ENCODE peak calls at places on chromosomes 16 and 17, in eight cellular contexts. One of them, this sample, is unnamed. For H3K4me1, the result is how much of the 10 kb centered on the place peaks cover.

GRCh38 chr17:7881655-7882054 is 6.9 kb upstream of the CHD3 start:
- DNase-seq in tibial nerve: no peak
- DNase-seq in naive thymus-derived CD4-positive, alpha-beta T cell: no peak
- DNase-seq in fibroblast of lung: no peak
- DNase-seq in ascending aorta: no peak
- DNase-seq in OCI-LY7: no peak
- DNase-seq in upper lobe of right lung: no peak
- DNase-seq in transverse colon: no peak
- DNase-seq in this sample: no peak

GRCh38 chr16:54928421-54929089 is 2.1 kb upstream of the IRX5 start:
- DNase-seq in tibial nerve: no peak
- DNase-seq in naive thymus-derived CD4-positive, alpha-beta T cell: peak
- DNase-seq in fibroblast of lung: peak
- DNase-seq in ascending aorta: peak
- DNase-seq in OCI-LY7: peak
- DNase-seq in upper lobe of right lung: peak
- DNase-seq in transverse colon: no peak
- DNase-seq in this sample: peak

GRCh38 chr16:67594956-67595355 is 32.6 kb downstream of the CTCF start:
- DNase-seq in tibial nerve: no peak
- DNase-seq in naive thymus-derived CD4-positive, alpha-beta T cell: no peak
- DNase-seq in fibroblast of lung: peak
- DNase-seq in ascending aorta: peak
- DNase-seq in OCI-LY7: no peak
- DNase-seq in upper lobe of right lung: no peak
- DNase-seq in transverse colon: no peak
- DNase-seq in this sample: no peak

GRCh38 chr17:4902540-4902939 is 358 bp downstream of the CHRNE start:
- DNase-seq in tibial nerve: no peak
- DNase-seq in naive thymus-derived CD4-positive, alpha-beta T cell: no peak
- DNase-seq in fibroblast of lung: no peak
- DNase-seq in ascending aorta: no peak
- DNase-seq in OCI-LY7: no peak
- DNase-seq in upper lobe of right lung: no peak
- DNase-seq in transverse colon: no peak
- DNase-seq in this sample: no peak

GRCh38 chr17:51435641-51436091 is 175.3 kb downstream of the UTP18 start:
- DNase-seq in tibial nerve: no peak
- DNase-seq in naive thymus-derived CD4-positive, alpha-beta T cell: no peak
- DNase-seq in fibroblast of lung: no peak
- DNase-seq in ascending aorta: no peak
- DNase-seq in OCI-LY7: peak
- DNase-seq in upper lobe of right lung: peak
- DNase-seq in transverse colon: peak
- DNase-seq in this sample: peak

GRCh38 chr16:1691956-1692355 is 13.9 kb downstream of the JPT2 start:
- DNase-seq in tibial nerve: no peak
- DNase-seq in naive thymus-derived CD4-positive, alpha-beta T cell: no peak
- DNase-seq in fibroblast of lung: peak
- DNase-seq in ascending aorta: no peak
- DNase-seq in OCI-LY7: no peak
- DNase-seq in upper lobe of right lung: no peak
- DNase-seq in transverse colon: no peak
- DNase-seq in this sample: no peak

GRCh38 chr16:11515540-11516430 is 70.9 kb downstream of the LITAF start:
- DNase-seq in tibial nerve: no peak
- DNase-seq in naive thymus-derived CD4-positive, alpha-beta T cell: no peak
- DNase-seq in fibroblast of lung: no peak
- DNase-seq in ascending aorta: no peak
- DNase-seq in OCI-LY7: no peak
- DNase-seq in upper lobe of right lung: no peak
- DNase-seq in transverse colon: no peak
- DNase-seq in this sample: no peak

GRCh38 chr17:17321356-17322025 is 18.3 kb downstream of the NT5M start:
- DNase-seq in tibial nerve: no peak
- DNase-seq in naive thymus-derived CD4-positive, alpha-beta T cell: no peak
- DNase-seq in fibroblast of lung: no peak
- DNase-seq in ascending aorta: no peak
- DNase-seq in OCI-LY7: no peak
- DNase-seq in upper lobe of right lung: peak
- DNase-seq in transverse colon: no peak
- DNase-seq in this sample: no peak

GRCh38 chr16:48676836-48677235 is 66.9 kb upstream of the N4BP1 start:
- DNase-seq in tibial nerve: no peak
- DNase-seq in naive thymus-derived CD4-positive, alpha-beta T cell: no peak
- DNase-seq in fibroblast of lung: no peak
- DNase-seq in ascending aorta: no peak
- DNase-seq in OCI-LY7: no peak
- DNase-seq in upper lobe of right lung: no peak
- DNase-seq in transverse colon: no peak
- DNase-seq in this sample: no peak

GRCh38 chr17:55487727-55488436 is 23.4 kb downstream of the SMIM36 start:
- DNase-seq in tibial nerve: no peak
- DNase-seq in naive thymus-derived CD4-positive, alpha-beta T cell: no peak
- DNase-seq in fibroblast of lung: no peak
- DNase-seq in ascending aorta: no peak
- DNase-seq in OCI-LY7: no peak
- DNase-seq in upper lobe of right lung: no peak
- DNase-seq in transverse colon: no peak
- DNase-seq in this sample: no peak

DNA sequence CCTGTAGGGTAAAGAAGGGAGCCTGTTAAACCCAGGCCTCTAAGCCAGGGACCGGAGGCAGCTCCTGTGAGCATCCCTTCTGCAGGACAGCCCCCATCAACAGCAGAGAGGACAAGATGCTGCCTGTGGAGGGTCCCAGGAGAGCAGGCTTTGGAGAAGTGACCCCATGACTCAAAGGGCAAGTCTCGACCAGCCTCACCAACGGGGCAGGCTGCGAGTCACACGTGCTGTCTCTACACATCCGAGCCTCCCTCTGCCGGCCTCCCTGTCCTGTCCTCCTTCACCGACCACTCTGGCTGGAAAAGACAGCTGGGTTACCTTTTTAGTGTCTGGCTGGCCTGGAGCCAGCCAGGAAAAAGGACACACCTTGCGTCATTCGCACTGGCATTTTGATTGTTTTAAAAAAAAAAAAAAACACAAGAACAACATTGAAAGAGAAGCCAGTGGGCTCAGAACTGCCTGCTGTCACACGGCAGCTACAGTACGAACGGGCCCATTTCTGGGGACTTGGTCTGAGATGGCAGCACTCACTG is 74.5 kb upstream of the RCVRN start:
- DNase-seq in tibial nerve: no peak
- DNase-seq in naive thymus-derived CD4-positive, alpha-beta T cell: no peak
- DNase-seq in fibroblast of lung: no peak
- DNase-seq in ascending aorta: no peak
- DNase-seq in OCI-LY7: no peak
- DNase-seq in upper lobe of right lung: no peak
- DNase-seq in transverse colon: no peak
- DNase-seq in this sample: peak
- H3K4me1 ChIP-seq in tibial nerve: half or more
- H3K4me1 ChIP-seq in naive thymus-derived CD4-positive, alpha-beta T cell: under half
- H3K4me1 ChIP-seq in fibroblast of lung: under half
- H3K4me1 ChIP-seq in ascending aorta: under half
- H3K4me1 ChIP-seq in OCI-LY7: under half
- H3K4me1 ChIP-seq in upper lobe of right lung: under half
- H3K4me1 ChIP-seq in transverse colon: under half
- H3K4me1 ChIP-seq in this sample: under half

DNA sequence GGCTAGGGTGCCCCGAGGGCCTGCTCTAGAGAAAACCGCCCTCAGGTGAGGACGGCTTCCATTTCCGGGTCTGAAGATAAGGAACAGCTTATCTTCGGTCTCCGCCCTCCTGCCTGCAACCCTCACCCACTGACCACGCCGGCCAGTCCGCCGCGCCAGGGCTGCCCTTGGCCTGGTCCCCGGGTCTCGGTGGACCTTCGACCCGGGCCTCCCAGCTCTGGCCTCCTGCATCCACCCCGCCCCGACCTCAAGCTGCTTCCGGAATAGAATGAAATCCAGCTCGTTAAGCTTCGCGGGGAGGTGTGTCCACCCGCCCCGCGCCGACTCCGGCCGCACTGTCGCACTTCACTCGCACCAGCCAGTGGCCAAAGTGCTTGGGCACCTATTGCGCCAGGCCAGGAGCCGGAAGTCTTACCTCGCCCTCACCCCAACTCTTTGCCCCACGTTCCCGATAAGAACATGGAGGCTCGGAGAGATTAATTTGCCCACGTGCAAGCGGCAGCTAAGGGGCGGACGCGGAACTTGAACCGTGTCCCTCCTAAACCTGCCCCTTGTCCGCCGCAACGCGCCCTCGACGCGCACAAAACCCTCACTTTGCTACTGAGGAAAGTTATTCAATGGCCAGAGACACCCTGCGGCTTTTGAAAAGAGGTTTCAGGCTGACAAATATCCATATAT is 742 bp upstream of the MMP15 start:
- DNase-seq in tibial nerve: no peak
- DNase-seq in naive thymus-derived CD4-positive, alpha-beta T cell: no peak
- DNase-seq in fibroblast of lung: no peak
- DNase-seq in ascending aorta: no peak
- DNase-seq in OCI-LY7: no peak
- DNase-seq in upper lobe of right lung: peak
- DNase-seq in transverse colon: peak
- DNase-seq in this sample: peak
- H3K4me3 ChIP-seq in tibial nerve: peak
- H3K4me3 ChIP-seq in naive thymus-derived CD4-positive, alpha-beta T cell: peak
- H3K4me3 ChIP-seq in fibroblast of lung: peak
- H3K4me3 ChIP-seq in ascending aorta: peak
- H3K4me3 ChIP-seq in OCI-LY7: peak
- H3K4me3 ChIP-seq in upper lobe of right lung: peak
- H3K4me3 ChIP-seq in transverse colon: peak
- H3K4me3 ChIP-seq in this sample: peak

GRCh38 chr17:34884597-34884996 is 76.7 kb downstream of the CCT6B start:
- DNase-seq in tibial nerve: no peak
- DNase-seq in naive thymus-derived CD4-positive, alpha-beta T cell: no peak
- DNase-seq in fibroblast of lung: no peak
- DNase-seq in ascending aorta: no peak
- DNase-seq in OCI-LY7: no peak
- DNase-seq in upper lobe of right lung: no peak
- DNase-seq in transverse colon: no peak
- DNase-seq in this sample: no peak
- H3K27ac ChIP-seq in tibial nerve: no peak
- H3K27ac ChIP-seq in naive thymus-derived CD4-positive, alpha-beta T cell: no peak
- H3K27ac ChIP-seq in fibroblast of lung: no peak
- H3K27ac ChIP-seq in ascending aorta: no peak
- H3K27ac ChIP-seq in OCI-LY7: no peak
- H3K27ac ChIP-seq in upper lobe of right lung: no peak
- H3K27ac ChIP-seq in transverse colon: no peak
- H3K27ac ChIP-seq in this sample: no peak

GRCh38 chr16:14309906-14310305 is 238.8 kb downstream of the MRTFB start:
- DNase-seq in tibial nerve: no peak
- DNase-seq in naive thymus-derived CD4-positive, alpha-beta T cell: no peak
- DNase-seq in fibroblast of lung: peak
- DNase-seq in ascending aorta: no peak
- DNase-seq in OCI-LY7: no peak
- DNase-seq in upper lobe of right lung: no peak
- DNase-seq in transverse colon: no peak
- DNase-seq in this sample: no peak
- H3K4me1 ChIP-seq in tibial nerve: half or more
- H3K4me1 ChIP-seq in naive thymus-derived CD4-positive, alpha-beta T cell: under half
- H3K4me1 ChIP-seq in fibroblast of lung: under half
- H3K4me1 ChIP-seq in ascending aorta: under half
- H3K4me1 ChIP-seq in OCI-LY7: half or more
- H3K4me1 ChIP-seq in upper lobe of right lung: under half
- H3K4me1 ChIP-seq in transverse colon: under half
- H3K4me1 ChIP-seq in this sample: under half

GRCh38 chr16:71726491-71727319 is 2.2 kb upstream of the PHLPP2 start:
- DNase-seq in tibial nerve: no peak
- DNase-seq in naive thymus-derived CD4-positive, alpha-beta T cell: no peak
- DNase-seq in fibroblast of lung: no peak
- DNase-seq in ascending aorta: no peak
- DNase-seq in OCI-LY7: peak
- DNase-seq in upper lobe of right lung: no peak
- DNase-seq in transverse colon: no peak
- DNase-seq in this sample: no peak
- H3K4me3 ChIP-seq in tibial nerve: no peak
- H3K4me3 ChIP-seq in naive thymus-derived CD4-positive, alpha-beta T cell: no peak
- H3K4me3 ChIP-seq in fibroblast of lung: no peak
- H3K4me3 ChIP-seq in ascending aorta: no peak
- H3K4me3 ChIP-seq in OCI-LY7: no peak
- H3K4me3 ChIP-seq in upper lobe of right lung: no peak
- H3K4me3 ChIP-seq in transverse colon: no peak
- H3K4me3 ChIP-seq in this sample: no peak

DNA sequence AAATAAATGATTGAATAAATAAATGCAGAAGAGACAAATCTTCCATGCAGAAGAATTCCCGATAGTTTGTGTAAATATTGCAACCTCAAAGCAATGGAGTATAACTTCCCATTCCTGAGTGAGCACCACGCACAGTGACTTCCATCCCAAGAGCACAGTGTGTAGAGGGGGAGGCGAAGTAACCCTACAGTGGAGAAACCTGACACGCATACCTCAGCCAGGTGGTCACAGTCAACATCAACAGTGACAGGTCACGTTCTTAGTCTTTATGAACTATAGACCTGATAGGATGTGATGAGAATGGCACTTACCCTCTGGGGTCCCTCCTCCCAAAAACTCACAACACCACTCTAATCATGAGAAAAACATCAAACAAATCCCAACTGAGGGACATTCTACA is 111.6 kb downstream of the DYNLRB2 start:
- DNase-seq in tibial nerve: no peak
- DNase-seq in naive thymus-derived CD4-positive, alpha-beta T cell: no peak
- DNase-seq in fibroblast of lung: no peak
- DNase-seq in ascending aorta: no peak
- DNase-seq in OCI-LY7: no peak
- DNase-seq in upper lobe of right lung: no peak
- DNase-seq in transverse colon: no peak
- DNase-seq in this sample: no peak
- H3K27ac ChIP-seq in tibial nerve: no peak
- H3K27ac ChIP-seq in naive thymus-derived CD4-positive, alpha-beta T cell: no peak
- H3K27ac ChIP-seq in fibroblast of lung: no peak
- H3K27ac ChIP-seq in ascending aorta: no peak
- H3K27ac ChIP-seq in OCI-LY7: no peak
- H3K27ac ChIP-seq in upper lobe of right lung: no peak
- H3K27ac ChIP-seq in transverse colon: no peak
- H3K27ac ChIP-seq in this sample: no peak

GRCh38 chr16:4828567-4829320 is 18.3 kb downstream of the GLYR1 start:
- DNase-seq in tibial nerve: no peak
- DNase-seq in naive thymus-derived CD4-positive, alpha-beta T cell: no peak
- DNase-seq in fibroblast of lung: no peak
- DNase-seq in ascending aorta: no peak
- DNase-seq in OCI-LY7: no peak
- DNase-seq in upper lobe of right lung: peak
- DNase-seq in transverse colon: peak
- DNase-seq in this sample: no peak
- H3K4me1 ChIP-seq in tibial nerve: under half
- H3K4me1 ChIP-seq in naive thymus-derived CD4-positive, alpha-beta T cell: under half
- H3K4me1 ChIP-seq in fibroblast of lung: under half
- H3K4me1 ChIP-seq in ascending aorta: under half
- H3K4me1 ChIP-seq in OCI-LY7: under half
- H3K4me1 ChIP-seq in upper lobe of right lung: under half
- H3K4me1 ChIP-seq in transverse colon: half or more
- H3K4me1 ChIP-seq in this sample: under half

GRCh38 chr16:85137323-85138072 is 25.2 kb upstream of the CIBAR2 start:
- DNase-seq in tibial nerve: peak
- DNase-seq in naive thymus-derived CD4-positive, alpha-beta T cell: no peak
- DNase-seq in fibroblast of lung: peak
- DNase-seq in ascending aorta: peak
- DNase-seq in OCI-LY7: no peak
- DNase-seq in upper lobe of right lung: peak
- DNase-seq in transverse colon: peak
- DNase-seq in this sample: peak
- H3K4me3 ChIP-seq in tibial nerve: peak
- H3K4me3 ChIP-seq in naive thymus-derived CD4-positive, alpha-beta T cell: no peak
- H3K4me3 ChIP-seq in fibroblast of lung: no peak
- H3K4me3 ChIP-seq in ascending aorta: peak
- H3K4me3 ChIP-seq in OCI-LY7: no peak
- H3K4me3 ChIP-seq in upper lobe of right lung: peak
- H3K4me3 ChIP-seq in transverse colon: peak
- H3K4me3 ChIP-seq in this sample: peak

This sample was measured in right cardiac atrium.